ENCODE peak calls at places on chromosomes 5 and 9, in six cellular contexts. One of them, this sample, is unnamed.

GRCh38 chr5:143337946-143338345 is 65.5 kb downstream of the NR3C1 start:
- DNase-seq in A549: no peak
- DNase-seq in K562: no peak
- DNase-seq in endothelial cell of umbilical vein: no peak
- DNase-seq in GM12878: no peak
- DNase-seq in HepG2: no peak
- DNase-seq in this sample: no peak

GRCh38 chr9:34343090-34343489 is 13.7 kb downstream of the NUDT2 start:
- DNase-seq in endothelial cell of umbilical vein: no peak
- DNase-seq in K562: no peak
- DNase-seq in GM12878: no peak
- DNase-seq in HepG2: no peak
- DNase-seq in A549: no peak
- DNase-seq in this sample: no peak

GRCh38 chr5:65482727-65483473 is 1.2 kb upstream of the ADAMTS6 start:
- DNase-seq in A549: peak; percentile 7
- DNase-seq in GM12878: peak; percentile 17
- DNase-seq in HepG2: peak; percentile 21
- DNase-seq in endothelial cell of umbilical vein: peak; percentile 85
- DNase-seq in K562: peak; percentile 64
- DNase-seq in this sample: peak; percentile 38

GRCh38 chr9:134653259-134654009 is 11.8 kb downstream of the COL5A1 start:
- DNase-seq in HepG2: no peak
- DNase-seq in GM12878: no peak
- DNase-seq in endothelial cell of umbilical vein: no peak
- DNase-seq in A549: no peak
- DNase-seq in K562: no peak
- DNase-seq in this sample: no peak

GRCh38 chr5:63127054-63127453 is 548.4 kb downstream of the LRRC70 start:
- DNase-seq in A549: no peak
- DNase-seq in endothelial cell of umbilical vein: no peak
- DNase-seq in HepG2: no peak
- DNase-seq in GM12878: no peak
- DNase-seq in K562: no peak
- DNase-seq in this sample: no peak

GRCh38 chr9:27990524-27990923 is 417.2 kb upstream of the C9orf72 start:
- DNase-seq in HepG2: no peak
- DNase-seq in endothelial cell of umbilical vein: no peak
- DNase-seq in GM12878: peak; percentile 4
- DNase-seq in K562: no peak
- DNase-seq in A549: no peak
- DNase-seq in this sample: no peak

GRCh38 chr5:172008689-172009141 is 2.3 kb upstream of the FBXW11 start:
- DNase-seq in HepG2: no peak
- DNase-seq in GM12878: no peak
- DNase-seq in endothelial cell of umbilical vein: no peak
- DNase-seq in K562: peak; percentile 80
- DNase-seq in A549: no peak
- DNase-seq in this sample: peak; percentile 46

GRCh38 chr5:15897609-15898008 is 282.0 kb downstream of the MARCHF11 start:
- DNase-seq in endothelial cell of umbilical vein: no peak
- DNase-seq in HepG2: no peak
- DNase-seq in K562: no peak
- DNase-seq in A549: no peak
- DNase-seq in GM12878: no peak
- DNase-seq in this sample: no peak

GRCh38 chr5:54007822-54008777 is 302.3 kb downstream of the ARL15 start:
- DNase-seq in HepG2: peak; percentile 89
- DNase-seq in K562: no peak
- DNase-seq in A549: peak; percentile 73
- DNase-seq in endothelial cell of umbilical vein: no peak
- DNase-seq in GM12878: no peak
- DNase-seq in this sample: no peak

GRCh38 chr9:94277885-94278536 is 18.9 kb downstream of the ZNF169 start:
- DNase-seq in endothelial cell of umbilical vein: no peak
- DNase-seq in A549: peak; percentile 38
- DNase-seq in K562: peak; percentile 33
- DNase-seq in GM12878: no peak
- DNase-seq in HepG2: peak; percentile 16
- DNase-seq in this sample: no peak

GRCh38 chr5:94540856-94541494 is 77.4 kb downstream of the KIAA0825 start:
- DNase-seq in K562: no peak
- DNase-seq in HepG2: no peak
- DNase-seq in A549: no peak
- DNase-seq in GM12878: no peak
- DNase-seq in endothelial cell of umbilical vein: no peak
- DNase-seq in this sample: peak; percentile 12

GRCh38 chr9:88533951-88534455 is 975 bp upstream of the NXNL2 start:
- DNase-seq in HepG2: no peak
- DNase-seq in GM12878: no peak
- DNase-seq in K562: peak; percentile 30
- DNase-seq in endothelial cell of umbilical vein: peak; percentile 19
- DNase-seq in A549: peak; percentile 88
- DNase-seq in this sample: peak; percentile 75

GRCh38 chr5:157552650-157553049 is 22.9 kb downstream of the ADAM19 start:
- DNase-seq in K562: no peak
- DNase-seq in HepG2: no peak
- DNase-seq in endothelial cell of umbilical vein: no peak
- DNase-seq in A549: no peak
- DNase-seq in GM12878: no peak
- DNase-seq in this sample: no peak

GRCh38 chr9:20335668-20336332 is 286.5 kb downstream of the MLLT3 start:
- DNase-seq in K562: no peak
- DNase-seq in GM12878: no peak
- DNase-seq in endothelial cell of umbilical vein: no peak
- DNase-seq in A549: no peak
- DNase-seq in HepG2: no peak
- DNase-seq in this sample: no peak

GRCh38 chr5:139014726-139015125 is 139.6 kb upstream of the LRRTM2 start:
- DNase-seq in HepG2: no peak
- DNase-seq in endothelial cell of umbilical vein: peak; percentile 85
- DNase-seq in K562: no peak
- DNase-seq in A549: peak; percentile 35
- DNase-seq in GM12878: no peak
- DNase-seq in this sample: no peak

GRCh38 chr9:129273941-129274709 is 96.1 kb upstream of the IER5L start:
- DNase-seq in K562: no peak
- DNase-seq in A549: no peak
- DNase-seq in HepG2: no peak
- DNase-seq in GM12878: no peak
- DNase-seq in endothelial cell of umbilical vein: no peak
- DNase-seq in this sample: peak; percentile 33

GRCh38 chr9:112556497-112557085 is 70.0 kb downstream of the KIAA1958 start:
- DNase-seq in endothelial cell of umbilical vein: no peak
- DNase-seq in K562: no peak
- DNase-seq in A549: peak; percentile 8
- DNase-seq in GM12878: no peak
- DNase-seq in HepG2: no peak
- DNase-seq in this sample: no peak
- H3K4me3 ChIP-seq in endothelial cell of umbilical vein: no peak overlapping the region
- H3K4me3 ChIP-seq in K562: no peak overlapping the region
- H3K4me3 ChIP-seq in A549: no peak overlapping the region
- H3K4me3 ChIP-seq in GM12878: no peak overlapping the region
- H3K4me3 ChIP-seq in HepG2: no peak overlapping the region
- H3K4me3 ChIP-seq in this sample: no peak overlapping the region

GRCh38 chr5:102421647-102422046 is 77.2 kb downstream of the SLCO6A1 start:
- DNase-seq in endothelial cell of umbilical vein: no peak
- DNase-seq in K562: no peak
- DNase-seq in GM12878: no peak
- DNase-seq in HepG2: peak; percentile 20
- DNase-seq in A549: peak; percentile 15
- DNase-seq in this sample: no peak
- TF ChIP-seq MYC in endothelial cell of umbilical vein: no peak
- TF ChIP-seq MYC in K562: no peak
- TF ChIP-seq MYC in GM12878: no peak
- TF ChIP-seq MYC in HepG2: no peak
- TF ChIP-seq MYC in A549: no peak
- TF ChIP-seq MYC in this sample: no peak

GRCh38 chr5:106269252-106269843 is 1401.4 kb downstream of the EFNA5 start:
- DNase-seq in K562: no peak
- DNase-seq in A549: peak; percentile 31
- DNase-seq in GM12878: no peak
- DNase-seq in endothelial cell of umbilical vein: peak; percentile 43
- DNase-seq in HepG2: peak; percentile 1
- DNase-seq in this sample: peak; percentile 23
- TF ChIP-seq CTCF in K562: peak; percentile 13
- TF ChIP-seq CTCF in A549: peak; percentile 48
- TF ChIP-seq CTCF in GM12878: peak; percentile 21
- TF ChIP-seq CTCF in endothelial cell of umbilical vein: peak; percentile 45
- TF ChIP-seq CTCF in HepG2: peak; percentile 32
- TF ChIP-seq CTCF in this sample: peak; percentile 44

GRCh38 chr9:107266624-107267369 is 16.3 kb upstream of the RAD23B start:
- DNase-seq in A549: no peak
- DNase-seq in K562: no peak
- DNase-seq in GM12878: no peak
- DNase-seq in HepG2: no peak
- DNase-seq in endothelial cell of umbilical vein: no peak
- DNase-seq in this sample: no peak
- H3K4me3 ChIP-seq in A549: no peak overlapping the region
- H3K4me3 ChIP-seq in K562: no peak overlapping the region
- H3K4me3 ChIP-seq in GM12878: no peak overlapping the region
- H3K4me3 ChIP-seq in HepG2: no peak overlapping the region
- H3K4me3 ChIP-seq in endothelial cell of umbilical vein: no peak overlapping the region
- H3K4me3 ChIP-seq in this sample: no peak overlapping the region

GRCh38 chr5:1415626-1416360 is 29.4 kb downstream of the SLC6A3 start:
- DNase-seq in endothelial cell of umbilical vein: no peak
- DNase-seq in HepG2: no peak
- DNase-seq in A549: no peak
- DNase-seq in K562: no peak
- DNase-seq in GM12878: no peak
- DNase-seq in this sample: no peak
- TF ChIP-seq MYC in endothelial cell of umbilical vein: no peak
- TF ChIP-seq MYC in HepG2: no peak
- TF ChIP-seq MYC in A549: no peak
- TF ChIP-seq MYC in K562: no peak
- TF ChIP-seq MYC in GM12878: no peak
- TF ChIP-seq MYC in this sample: no peak

GRCh38 chr5:7080501-7080900 is 315.4 kb upstream of the ADCY2 start:
- DNase-seq in HepG2: no peak
- DNase-seq in endothelial cell of umbilical vein: peak; percentile 4
- DNase-seq in GM12878: no peak
- DNase-seq in K562: no peak
- DNase-seq in A549: no peak
- DNase-seq in this sample: no peak

GRCh38 chr5:7073666-7074065 is 322.3 kb upstream of the ADCY2 start:
- DNase-seq in endothelial cell of umbilical vein: no peak
- DNase-seq in K562: no peak
- DNase-seq in HepG2: no peak
- DNase-seq in A549: no peak
- DNase-seq in GM12878: no peak
- DNase-seq in this sample: no peak

GRCh38 chr5:7078090-7078489 is 317.8 kb upstream of the ADCY2 start:
- DNase-seq in K562: no peak
- DNase-seq in A549: no peak
- DNase-seq in HepG2: no peak
- DNase-seq in endothelial cell of umbilical vein: no peak
- DNase-seq in GM12878: no peak
- DNase-seq in this sample: no peak

GRCh38 chr5:7074176-7074575 is 321.8 kb upstream of the ADCY2 start:
- DNase-seq in GM12878: no peak
- DNase-seq in A549: no peak
- DNase-seq in K562: no peak
- DNase-seq in endothelial cell of umbilical vein: no peak
- DNase-seq in HepG2: no peak
- DNase-seq in this sample: no peak

DNA sequence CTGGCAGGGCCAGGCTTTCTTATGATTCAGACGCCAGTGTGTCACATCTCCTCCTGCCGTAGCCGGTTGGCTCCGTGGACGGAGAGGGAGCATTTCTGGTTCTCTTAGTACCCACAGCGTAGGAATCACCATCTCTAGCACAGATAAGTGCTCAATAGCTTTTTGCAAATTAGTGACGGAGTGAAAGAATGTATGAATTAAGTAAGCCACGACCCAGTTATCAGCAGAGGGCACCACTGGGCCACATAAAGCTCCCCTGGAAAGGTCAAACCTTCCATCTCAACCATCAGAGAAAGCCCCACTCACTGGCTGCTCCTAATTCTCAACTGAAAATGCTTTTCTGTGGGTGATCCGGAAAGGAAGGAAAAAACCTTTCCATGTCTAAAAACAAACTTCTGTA is 317.0 kb upstream of the ADCY2 start:
- DNase-seq in GM12878: no peak
- DNase-seq in endothelial cell of umbilical vein: peak; percentile 46
- DNase-seq in K562: peak; percentile 12
- DNase-seq in A549: peak; percentile 8
- DNase-seq in HepG2: no peak
- DNase-seq in this sample: peak; percentile 38
- TF ChIP-seq CTCF in GM12878: no peak
- TF ChIP-seq CTCF in endothelial cell of umbilical vein: peak; percentile 14
- TF ChIP-seq CTCF in K562: peak; percentile 32
- TF ChIP-seq CTCF in A549: no peak
- TF ChIP-seq CTCF in HepG2: peak; percentile 34
- TF ChIP-seq CTCF in this sample: peak; percentile 34

GRCh38 chr5:179620703-179621350 is 2.6 kb downstream of the HNRNPH1 start:
- DNase-seq in K562: peak; percentile 64
- DNase-seq in HepG2: no peak
- DNase-seq in endothelial cell of umbilical vein: no peak
- DNase-seq in A549: no peak
- DNase-seq in GM12878: no peak
- DNase-seq in this sample: peak; percentile 11
- H3K4me3 ChIP-seq in K562: peak overlapping the region; percentile 95
- H3K4me3 ChIP-seq in HepG2: peak overlapping the region; percentile 99
- H3K4me3 ChIP-seq in endothelial cell of umbilical vein: peak overlapping the region; percentile 91
- H3K4me3 ChIP-seq in A549: peak overlapping the region; percentile 100
- H3K4me3 ChIP-seq in GM12878: peak overlapping the region; percentile 81
- H3K4me3 ChIP-seq in this sample: peak overlapping the region; percentile 88

GRCh38 chr5:174311531-174312269 is 266.2 kb downstream of the NSG2 start:
- DNase-seq in endothelial cell of umbilical vein: peak; percentile 29
- DNase-seq in A549: peak; percentile 54
- DNase-seq in HepG2: peak; percentile 10
- DNase-seq in GM12878: no peak
- DNase-seq in K562: peak; percentile 65
- DNase-seq in this sample: peak; percentile 60
- TF ChIP-seq MYC in endothelial cell of umbilical vein: no peak
- TF ChIP-seq MYC in A549: no peak
- TF ChIP-seq MYC in HepG2: no peak
- TF ChIP-seq MYC in GM12878: no peak
- TF ChIP-seq MYC in K562: no peak
- TF ChIP-seq MYC in this sample: no peak

GRCh38 chr5:135829681-135830383 is 4.6 kb upstream of the SLC25A48 start:
- DNase-seq in HepG2: peak; percentile 20
- DNase-seq in GM12878: no peak
- DNase-seq in A549: peak; percentile 56
- DNase-seq in endothelial cell of umbilical vein: peak; percentile 40
- DNase-seq in K562: peak; percentile 74
- DNase-seq in this sample: peak; percentile 62
- TF ChIP-seq CTCF in HepG2: peak; percentile 78
- TF ChIP-seq CTCF in GM12878: peak; percentile 76
- TF ChIP-seq CTCF in A549: peak; percentile 86
- TF ChIP-seq CTCF in endothelial cell of umbilical vein: peak; percentile 81
- TF ChIP-seq CTCF in K562: peak; percentile 92
- TF ChIP-seq CTCF in this sample: peak; percentile 94